ENCODE peak calls at places on chromosomes 5 and 9, in nine cellular contexts. S is HCT116; Z is H9; W is T-helper 17 cell; U is neuronal stem cell; K is small intestine; M is SK-N-MC; I is CD4-positive, alpha-beta memory T cell; B is WERI-Rb-1. J is an unnamed sample. For H3K9me3, the result is how much of the 10 kb centered on the place peaks cover.

GRCh38 chr5:126868961-126869451 is 92.1 kb downstream of the LMNB1 start:
- DNase-seq in Z (peak), I (peak), K (no peak), S (no peak), U (peak), M (no peak), B (no peak), W (no peak), J (no peak)

GRCh38 chr9:77284616-77285015 is 107.3 kb downstream of the VPS13A start:
- DNase-seq in K (no peak), I (no peak), B (no peak), U (no peak), Z (no peak), S (no peak), W (no peak), M (no peak), J (no peak)

GRCh38 chr9:92151691-92152393 is 36.6 kb upstream of the SPTLC1 start:
- DNase-seq in B (no peak), Z (no peak), M (no peak), I (no peak), S (no peak), W (no peak), K (no peak), U (no peak), J (no peak)

GRCh38 chr5:60673329-60673728 is 26.6 kb downstream of the DEPDC1B start:
- DNase-seq in B (no peak), S (no peak), K (peak), M (peak), I (no peak), U (no peak), Z (no peak), W (no peak), J (no peak)

GRCh38 chr9:97766610-97767009 is 69.5 kb upstream of the XPA start:
- DNase-seq in Z (no peak), K (no peak), S (no peak), M (no peak), W (no peak), B (no peak), U (no peak), I (no peak), J (no peak)

GRCh38 chr9:136820947-136821332 is 13.2 kb downstream of the RABL6 start:
- DNase-seq in B (no peak), W (no peak), S (no peak), K (no peak), I (no peak), U (no peak), M (no peak), Z (no peak), J (no peak)

GRCh38 chr9:76379494-76379893 is 14.7 kb downstream of the RFK start:
- DNase-seq in B (no peak), M (no peak), W (no peak), U (no peak), I (no peak), S (no peak), Z (no peak), K (no peak), J (no peak)

GRCh38 chr9:72954431-72955420 is 1.9 kb upstream of the ALDH1A1 start:
- DNase-seq in K (no peak), M (no peak), U (no peak), S (no peak), Z (no peak), W (no peak), I (no peak), B (no peak), J (no peak)

GRCh38 chr5:13946111-13946510 is 1.6 kb upstream of the DNAH5 start:
- DNase-seq in S (no peak), U (no peak), K (no peak), M (peak), W (no peak), Z (no peak), B (no peak), I (no peak), J (no peak)

GRCh38 chr5:131413605-131414559 is 150.0 kb downstream of the CDC42SE2 start:
- DNase-seq in I (peak), W (no peak), M (peak), B (peak), Z (no peak), K (no peak), S (no peak), U (no peak), J (no peak)

GRCh38 chr5:91443028-91443427 is 59.9 kb upstream of the ARRDC3 start:
- DNase-seq in U (no peak), M (no peak), W (no peak), Z (no peak), B (no peak), S (no peak), K (no peak), I (no peak), J (no peak)

GRCh38 chr5:78360674-78361225 is 333 bp downstream of the SCAMP1 start:
- DNase-seq in W (peak), Z (peak), U (no peak), K (peak), B (peak), S (no peak), I (peak), M (no peak), J (peak)

GRCh38 chr5:138611295-138612220 is 36.4 kb upstream of the HSPA9 start:
- DNase-seq in K (no peak), S (no peak), M (no peak), I (no peak), U (no peak), B (peak), Z (peak), W (no peak), J (no peak)

GRCh38 chr5:37662789-37663475 is 176.9 kb downstream of the GDNF start:
- DNase-seq in W (no peak), U (no peak), K (no peak), M (peak), S (no peak), Z (no peak), I (no peak), B (no peak), J (no peak)

GRCh38 chr5:52870448-52870847 is 82.7 kb downstream of the ITGA1 start:
- DNase-seq in M (no peak), Z (no peak), B (peak), K (no peak), I (no peak), U (peak), W (no peak), S (no peak), J (no peak)

GRCh38 chr5:13994606-13995336 is 50.3 kb upstream of the DNAH5 start:
- DNase-seq in B (no peak), K (no peak), I (no peak), S (no peak), M (no peak), U (no peak), Z (no peak), W (no peak), J (no peak)

GRCh38 chr5:122295138-122295537 is 16.9 kb upstream of the SNCAIP start:
- DNase-seq in M (no peak), B (peak), U (no peak), S (peak), Z (peak), I (no peak), W (no peak), K (peak), J (peak)

GRCh38 chr5:16570121-16570815 is 46.5 kb downstream of the RETREG1 start:
- DNase-seq in I (no peak), U (no peak), K (no peak), W (no peak), B (no peak), S (no peak), M (no peak), Z (no peak), J (no peak)

GRCh38 chr5:142740474-142740873 is 29.7 kb upstream of the ARHGAP26 start:
- DNase-seq in B (no peak), I (no peak), K (no peak), S (no peak), M (no peak), Z (no peak), W (no peak), U (no peak), J (no peak)

GRCh38 chr9:86684148-86684547 is 263.2 kb downstream of the GAS1 start:
- DNase-seq in I (no peak), M (no peak), U (no peak), S (no peak), W (no peak), K (no peak), Z (no peak), B (no peak), J (no peak)

GRCh38 chr9:106697390-106697789 is 165.6 kb upstream of the ZNF462 start:
- DNase-seq in U (no peak), K (no peak), M (no peak), S (no peak), Z (no peak), B (no peak), W (no peak), I (no peak), J (no peak)

GRCh38 chr9:83220737-83221136 is 157.8 kb upstream of the RASEF start:
- DNase-seq in U (no peak), S (no peak), K (no peak), I (no peak), M (no peak), B (no peak), W (no peak), Z (no peak), J (no peak)

GRCh38 chr9:128068656-128069221 is 707 bp downstream of the SLC25A25 start:
- DNase-seq in M (no peak), B (no peak), Z (no peak), I (no peak), U (no peak), K (no peak), S (no peak), W (no peak), J (no peak)

GRCh38 chr5:55437859-55438206 is 96.9 kb downstream of the PLPP1 start:
- DNase-seq in Z (no peak), M (no peak), U (no peak), S (no peak), W (no peak), B (no peak), I (no peak), K (no peak), J (no peak)

GRCh38 chr5:55429221-55429620 is 105.5 kb downstream of the PLPP1 start:
- DNase-seq in M (no peak), Z (no peak), W (no peak), B (no peak), S (no peak), U (no peak), I (no peak), K (no peak), J (no peak)

GRCh38 chr5:55429707-55430253 is 105.0 kb downstream of the PLPP1 start:
- DNase-seq in B (no peak), I (no peak), M (no peak), S (no peak), Z (no peak), K (peak), W (no peak), U (no peak), J (peak)

GRCh38 chr5:55437452-55437851 is 97.3 kb downstream of the PLPP1 start:
- DNase-seq in W (no peak), I (no peak), M (no peak), B (no peak), S (no peak), Z (no peak), K (no peak), U (no peak), J (no peak)

GRCh38 chr5:55432549-55432948 is 102.2 kb downstream of the PLPP1 start:
- DNase-seq in M (no peak), S (no peak), W (no peak), I (no peak), K (no peak), B (no peak), Z (no peak), U (no peak), J (no peak)
- H3K9me3 ChIP-seq in M (under half), S (under half), W (under half), I (under half), K (under half), B (under half), Z (under half), U (under half), J (under half)

GRCh38 chr5:113255105-113255504 is 179.7 kb downstream of the TSSK1B start:
- DNase-seq in W (no peak), I (no peak), S (no peak), K (no peak), M (no peak), B (no peak), U (no peak), Z (no peak), J (no peak)
- H3K9me3 ChIP-seq in W (under half), I (under half), S (under half), K (under half), M (under half), B (under half), U (under half), Z (under half), J (under half)

GRCh38 chr9:95429096-95429495 is 87.7 kb downstream of the PTCH1 start:
- DNase-seq in Z (no peak), W (no peak), U (no peak), K (no peak), S (no peak), M (no peak), I (no peak), B (no peak), J (no peak)

GRCh38 chr9:95429948-95430620 is 86.7 kb downstream of the PTCH1 start:
- DNase-seq in U (no peak), Z (no peak), W (no peak), I (no peak), K (no peak), M (no peak), B (no peak), S (no peak), J (no peak)

GRCh38 chr9:95422650-95423049 is 94.1 kb downstream of the PTCH1 start:
- DNase-seq in S (no peak), M (no peak), Z (no peak), U (no peak), W (no peak), B (no peak), K (no peak), I (no peak), J (no peak)

GRCh38 chr9:95431286-95431685 is 85.5 kb downstream of the PTCH1 start:
- DNase-seq in Z (no peak), U (no peak), I (no peak), B (no peak), M (no peak), S (no peak), W (no peak), K (no peak), J (no peak)

GRCh38 chr9:95425910-95426551 is 90.7 kb downstream of the PTCH1 start:
- DNase-seq in W (no peak), I (no peak), S (no peak), K (peak), B (peak), Z (no peak), M (no peak), U (no peak), J (no peak)
- H3K9me3 ChIP-seq in W (under half), I (under half), S (under half), K (under half), B (under half), Z (under half), M (under half), U (under half), J (under half)

GRCh38 chr9:35029241-35029640 is 39.7 kb downstream of the DNAJB5 start:
- DNase-seq in M (no peak), Z (no peak), B (no peak), U (no peak), S (no peak), W (no peak), K (no peak), I (no peak), J (no peak)

GRCh38 chr9:35029852-35030251 is 40.3 kb downstream of the DNAJB5 start:
- DNase-seq in K (no peak), U (no peak), B (no peak), W (no peak), S (no peak), Z (no peak), M (no peak), I (no peak), J (no peak)

GRCh38 chr9:35027871-35028270 is 38.3 kb downstream of the DNAJB5 start:
- DNase-seq in K (no peak), Z (no peak), I (no peak), U (no peak), M (no peak), W (no peak), B (no peak), S (no peak), J (no peak)

GRCh38 chr9:35027361-35027760 is 37.8 kb downstream of the DNAJB5 start:
- DNase-seq in B (no peak), Z (no peak), S (no peak), M (no peak), W (no peak), U (no peak), I (no peak), K (no peak), J (no peak)

GRCh38 chr9:35028341-35028740 is 38.8 kb downstream of the DNAJB5 start:
- DNase-seq in W (no peak), B (no peak), Z (no peak), U (no peak), K (no peak), S (no peak), I (no peak), M (no peak), J (no peak)
- H3K9me3 ChIP-seq in W (under half), B (under half), Z (under half), U (under half), K (under half), S (under half), I (under half), M (under half), J (under half)

GRCh38 chr5:180848265-180848664 is 12.8 kb downstream of the ZFP62 start:
- DNase-seq in M (no peak), U (no peak), Z (no peak), B (no peak), W (no peak), I (no peak), K (no peak), S (no peak), J (no peak)
- H3K9me3 ChIP-seq in M (under half), U (half or more), Z (half or more), B (under half), W (under half), I (under half), K (under half), S (under half), J (under half)

GRCh38 chr5:68305223-68305865 is 89.8 kb downstream of the PIK3R1 start:
- DNase-seq in Z (no peak), I (no peak), K (no peak), S (no peak), U (no peak), M (no peak), W (no peak), B (no peak), J (no peak)
- H3K9me3 ChIP-seq in Z (under half), I (under half), K (under half), S (under half), U (under half), M (under half), W (under half), B (under half), J (under half)